ENCODE peak calls at places on chromosomes 12 and 14, in nine cellular contexts. A is A549, F is tibial nerve, H is IMR-90, I is aorta, Q is cardiac muscle cell, D is mesenchymal stem cell, T is neuronal stem cell, J is right cardiac atrium. N is an unnamed sample.

GRCh38 chr12:60494249-60494648 is 898.4 kb downstream of the SLC16A7 start:
- DNase-seq in D (peak; percentile 56), J (no peak), A (peak; percentile 3), Q (peak; percentile 26), I (no peak), T (no peak), H (peak; percentile 63), F (no peak), N (no peak)

GRCh38 chr12:114812858-114813761 is 129.1 kb upstream of the TBX3 start:
- DNase-seq in F (no peak), I (no peak), Q (no peak), T (peak; percentile 59), D (peak; percentile 82), H (peak; percentile 74), A (peak; percentile 34), J (no peak), N (no peak)

GRCh38 chr12:109999983-110000505 is 814 bp downstream of the ANKRD13A start:
- DNase-seq in I (peak; percentile 65), T (peak; percentile 21), J (no peak), F (no peak), D (peak; percentile 34), H (no peak), A (no peak), Q (peak; percentile 19), N (no peak)

GRCh38 chr12:65881965-65882413 is 57.7 kb downstream of the HMGA2 start:
- DNase-seq in F (peak; percentile 64), J (peak; percentile 81), H (peak; percentile 38), Q (peak; percentile 31), T (no peak), I (peak; percentile 88), D (no peak), A (no peak), N (no peak)

GRCh38 chr12:45224311-45224710 is 8.4 kb downstream of the ANO6 start:
- DNase-seq in A (no peak), F (no peak), J (no peak), D (no peak), I (no peak), H (no peak), Q (no peak), T (no peak), N (no peak)

GRCh38 chr14:89221109-89221508 is 195.9 kb downstream of the FOXN3 start:
- DNase-seq in I (no peak), F (no peak), A (no peak), D (peak; percentile 74), J (no peak), H (peak; percentile 84), Q (no peak), T (no peak), N (no peak)

GRCh38 chr14:60327447-60328331 is 78.7 kb downstream of the PPM1A start:
- DNase-seq in H (peak; percentile 20), J (peak; percentile 16), Q (peak; percentile 17), A (no peak), D (no peak), F (no peak), I (no peak), T (no peak), N (peak; percentile 25)

GRCh38 chr14:90331497-90332270 is at the start of gene NRDE2:
- DNase-seq in F (peak; percentile 99), D (peak; percentile 96), H (peak; percentile 91), T (peak; percentile 97), J (peak; percentile 100), Q (peak; percentile 99), I (peak; percentile 100), A (peak; percentile 84), N (peak; percentile 91)

GRCh38 chr14:36646664-36647416 is 14.8 kb upstream of the PAX9 start:
- DNase-seq in Q (no peak), I (no peak), H (no peak), F (no peak), J (no peak), A (no peak), T (no peak), D (no peak), N (no peak)

GRCh38 chr12:62834406-62834805 is 100.5 kb downstream of the PPM1H start:
- DNase-seq in D (no peak), Q (no peak), H (no peak), T (no peak), J (no peak), A (no peak), F (no peak), I (no peak), N (no peak)

GRCh38 chr14:61109288-61109687 is 128.2 kb downstream of the SLC38A6 start:
- DNase-seq in T (no peak), H (no peak), J (no peak), A (no peak), I (no peak), F (no peak), D (no peak), Q (no peak), N (no peak)

GRCh38 chr12:44835641-44836379 is 40.3 kb downstream of the NELL2 start:
- DNase-seq in Q (no peak), D (no peak), I (no peak), A (no peak), H (no peak), T (no peak), J (no peak), F (no peak), N (peak; percentile 35)

GRCh38 chr14:43786066-43786762 is 720.9 kb downstream of the FSCB start:
- DNase-seq in A (no peak), D (no peak), H (no peak), F (no peak), J (no peak), T (no peak), Q (no peak), I (no peak), N (no peak)

GRCh38 chr12:87801860-87802720 is 227.1 kb downstream of the C12orf50 start:
- DNase-seq in A (no peak), Q (no peak), F (no peak), H (no peak), D (no peak), I (no peak), J (no peak), T (no peak), N (no peak)

GRCh38 chr12:48183876-48184548 is 568 bp downstream of the CCDC184 start:
- DNase-seq in Q (no peak), J (no peak), F (no peak), H (no peak), I (no peak), A (no peak), T (no peak), D (no peak), N (no peak)

GRCh38 chr12:48182659-48183058 is 785 bp upstream of the CCDC184 start:
- DNase-seq in A (no peak), D (no peak), T (no peak), I (no peak), Q (no peak), H (no peak), F (no peak), J (no peak), N (no peak)

GRCh38 chr12:48185181-48185919 is 1.9 kb downstream of the CCDC184 start:
- DNase-seq in D (peak; percentile 42), Q (no peak), I (no peak), A (no peak), J (no peak), H (no peak), T (no peak), F (no peak), N (no peak)

GRCh38 chr12:48184549-48184922 is 1.1 kb downstream of the CCDC184 start:
- DNase-seq in T (no peak), F (no peak), Q (no peak), I (no peak), H (no peak), J (no peak), A (no peak), D (no peak), N (no peak)

GRCh38 chr12:48183091-48183875 is at the start of gene CCDC184:
- DNase-seq in Q (peak; percentile 62), T (peak; percentile 86), F (peak; percentile 17), I (peak; percentile 82), D (peak; percentile 91), H (peak; percentile 73), J (peak; percentile 72), A (peak; percentile 83), N (peak; percentile 48)
- H3K27ac ChIP-seq in Q (no peak within 1 kb of the TSS), T (peak within 1 kb of the TSS; percentile 84), F (peak within 1 kb of the TSS; percentile 73), I (no peak within 1 kb of the TSS), D (no peak within 1 kb of the TSS), H (peak within 1 kb of the TSS; percentile 2), J (no peak within 1 kb of the TSS), A (peak within 1 kb of the TSS; percentile 64), N (peak within 1 kb of the TSS; percentile 85)

DNA sequence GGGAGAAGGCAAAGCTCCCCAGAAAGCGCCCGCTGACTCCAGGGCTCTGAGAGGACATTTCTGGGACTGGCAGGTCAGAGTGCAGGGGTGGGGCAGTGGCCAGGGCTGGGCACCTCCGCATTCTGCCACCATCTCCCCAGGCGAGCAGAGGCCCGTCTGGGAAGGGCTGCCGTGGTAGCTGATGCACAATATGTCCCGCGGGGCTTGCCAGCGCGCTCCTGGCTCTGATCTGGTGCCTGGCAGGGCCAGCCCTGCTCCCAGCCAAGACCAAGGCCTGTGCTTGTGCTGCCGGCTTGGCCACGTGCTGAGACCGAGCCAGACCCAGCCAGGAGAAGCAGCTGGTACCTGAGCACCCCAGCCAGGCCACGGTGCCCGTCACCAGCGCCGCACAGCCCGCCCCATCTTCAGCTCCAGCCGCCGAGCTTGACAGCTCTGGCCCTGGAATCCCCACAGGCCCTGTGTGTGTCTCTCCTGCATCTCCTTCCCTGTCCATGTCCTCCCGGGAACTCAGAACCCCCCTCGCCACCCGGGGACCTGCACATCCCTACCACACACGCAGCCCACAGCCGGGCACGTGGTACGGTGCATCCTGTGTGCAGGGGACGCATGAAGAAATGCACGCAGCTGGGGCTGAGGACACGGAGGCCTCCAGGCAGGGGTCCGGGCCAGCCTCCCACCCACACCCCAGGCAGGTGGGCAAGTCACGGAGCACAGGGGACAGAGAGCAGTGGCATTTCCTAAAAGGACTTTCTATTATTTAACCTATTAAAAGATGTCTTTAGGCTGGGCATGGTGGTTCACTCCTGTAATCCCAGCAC is 68.6 kb upstream of the C14orf180 start:
- DNase-seq in A (no peak), T (no peak), J (peak; percentile 35), Q (no peak), F (no peak), D (no peak), H (no peak), I (no peak), N (no peak)
- H3K9me3 ChIP-seq in A (peaks cover 1% of the 10 kb centered on the region), T (peaks cover 5% of the 10 kb centered on the region), J (no peaks in the 10 kb centered on the region), Q (no peaks in the 10 kb centered on the region), F (peaks cover 36% of the 10 kb centered on the region), D (peaks cover 4% of the 10 kb centered on the region), H (peaks cover 28% of the 10 kb centered on the region), I (peaks cover 6% of the 10 kb centered on the region), N (no peaks in the 10 kb centered on the region)

GRCh38 chr12:68798880-68799229 is 9.1 kb upstream of the MDM2 start:
- DNase-seq in J (no peak), I (no peak), T (no peak), A (no peak), Q (no peak), F (no peak), D (no peak), H (no peak), N (no peak)
- H3K27ac ChIP-seq in J (no peak overlapping the region), I (no peak overlapping the region), T (no peak overlapping the region), A (no peak overlapping the region), Q (no peak overlapping the region), F (no peak overlapping the region), D (no peak overlapping the region), H (no peak overlapping the region), N (no peak overlapping the region)

DNA sequence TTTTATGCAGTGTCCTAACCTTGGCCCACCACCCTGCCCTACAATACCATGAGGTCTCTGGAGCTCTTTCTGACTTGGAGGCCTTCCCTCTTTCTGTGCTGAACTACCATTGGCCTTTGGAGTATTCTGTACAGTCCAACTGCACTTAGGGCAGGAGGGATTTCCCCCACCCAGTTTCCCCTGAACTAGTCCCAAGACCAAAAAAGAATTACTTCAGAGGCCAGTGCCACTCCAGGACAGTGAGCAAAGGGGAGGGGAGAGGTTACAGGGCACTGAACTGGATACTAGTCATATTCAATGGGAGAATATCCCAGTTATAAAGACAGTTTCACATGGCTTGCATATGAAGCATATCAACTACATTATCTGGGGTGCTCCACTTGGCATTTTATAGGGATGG is 6.1 kb downstream of the SLCO1A2 start:
- DNase-seq in D (no peak), A (no peak), I (no peak), T (no peak), H (no peak), J (no peak), Q (no peak), F (no peak), N (no peak)
- H3K9me3 ChIP-seq in D (peaks cover 41% of the 10 kb centered on the region), A (peaks cover 18% of the 10 kb centered on the region), I (peaks cover 10% of the 10 kb centered on the region), T (peaks cover 4% of the 10 kb centered on the region), H (peaks cover 8% of the 10 kb centered on the region), J (no peaks in the 10 kb centered on the region), Q (no peaks in the 10 kb centered on the region), F (peaks cover 38% of the 10 kb centered on the region), N (no peaks in the 10 kb centered on the region)

N was measured in CD8-positive, alpha-beta T cell.